ENCODE peak calls at places on chromosome 3, in six cellular contexts. T is pancreas; W is AG09319; Z is brain microvascular endothelial cell; S is CD4-positive, alpha-beta T cell; Y is prostate gland. V is an unnamed sample.

GRCh38 chr3:21117397-21117796 is 633.6 kb downstream of the ZNF385D start:
- DNase-seq in T (no peak), Y (no peak), S (no peak), W (no peak), Z (no peak), V (no peak)

GRCh38 chr3:145058483-145058882 is 1086.9 kb downstream of the DIPK2A start:
- DNase-seq in W (no peak), Y (no peak), Z (no peak), T (no peak), S (no peak), V (no peak)

GRCh38 chr3:127736801-127737539 is 64.2 kb downstream of the ABTB1 start:
- DNase-seq in S (no peak), T (no peak), Z (no peak), Y (no peak), W (no peak), V (no peak)

GRCh38 chr3:107987036-107987557 is 103.7 kb downstream of the CD47 start:
- DNase-seq in T (peak; percentile 68), Y (peak; percentile 87), W (peak; percentile 90), S (no peak), Z (peak; percentile 95), V (no peak)

GRCh38 chr3:71129611-71130515 is 453.7 kb downstream of the FOXP1 start:
- DNase-seq in W (no peak), Y (no peak), S (no peak), Z (peak; percentile 72), T (no peak), V (no peak)

GRCh38 chr3:139353920-139354556 is 10.2 kb downstream of the MRPS22 start:
- DNase-seq in Y (no peak), S (no peak), Z (peak; percentile 58), T (peak; percentile 51), W (peak; percentile 4), V (peak; percentile 49)

GRCh38 chr3:149971403-149972075 is 844 bp upstream of the PFN2 start:
- DNase-seq in S (peak; percentile 7), T (peak; percentile 58), Y (peak; percentile 52), Z (peak; percentile 62), W (no peak), V (no peak)

GRCh38 chr3:24156466-24156865 is 211.4 kb downstream of the NR1D2 start:
- DNase-seq in W (no peak), T (no peak), Y (no peak), S (no peak), Z (peak; percentile 67), V (no peak)

GRCh38 chr3:31226331-31226730 is 306.4 kb upstream of the STT3B start:
- DNase-seq in W (no peak), Y (no peak), Z (no peak), S (peak; percentile 35), T (no peak), V (no peak)

GRCh38 chr3:55162031-55162784 is 234.3 kb upstream of the LRTM1 start:
- DNase-seq in Z (peak; percentile 71), S (no peak), Y (no peak), W (no peak), T (no peak), V (no peak)

GRCh38 chr3:112519424-112520001 is 20.2 kb upstream of the BTLA start:
- DNase-seq in W (peak; percentile 24), S (no peak), T (peak; percentile 15), Y (peak; percentile 51), Z (peak; percentile 90), V (no peak)

GRCh38 chr3:194269610-194270145 is 81.5 kb downstream of the CPN2 start:
- DNase-seq in Y (peak; percentile 33), T (peak; percentile 60), S (no peak), Z (peak; percentile 40), W (no peak), V (peak; percentile 44)

GRCh38 chr3:29022976-29023375 is 257.9 kb upstream of the RBMS3 start:
- DNase-seq in Y (no peak), Z (no peak), S (no peak), T (no peak), W (no peak), V (no peak)

GRCh38 chr3:20225769-20226168 is 39.8 kb upstream of the SGO1 start:
- DNase-seq in S (no peak), W (no peak), Z (peak; percentile 28), T (no peak), Y (no peak), V (no peak)

GRCh38 chr3:43238801-43239200 is 47.5 kb upstream of the SNRK start:
- DNase-seq in Y (no peak), W (no peak), Z (no peak), S (no peak), T (no peak), V (no peak)

GRCh38 chr3:140922634-140923033 is 19.0 kb upstream of the SLC25A36 start:
- DNase-seq in T (no peak), Y (no peak), W (no peak), S (no peak), Z (peak; percentile 21), V (no peak)

GRCh38 chr3:20066848-20067617 is 26.8 kb downstream of the KAT2B start:
- DNase-seq in W (no peak), S (no peak), Y (peak; percentile 65), T (no peak), Z (no peak), V (no peak)

GRCh38 chr3:101964861-101965260 is 115.5 kb downstream of the NFKBIZ start:
- DNase-seq in Y (no peak), Z (no peak), T (no peak), W (no peak), S (no peak), V (no peak)

GRCh38 chr3:52769786-52770445 is 824 bp downstream of the NEK4 start:
- DNase-seq in Y (no peak), T (no peak), Z (no peak), S (no peak), W (no peak), V (no peak)

GRCh38 chr3:123626881-123627280 is 42.0 kb upstream of the HACD2 start:
- DNase-seq in Z (no peak), Y (no peak), S (no peak), W (no peak), T (no peak), V (no peak)

GRCh38 chr3:123632161-123632655 is 47.4 kb upstream of the HACD2 start:
- DNase-seq in S (no peak), T (no peak), Z (no peak), Y (peak; percentile 77), W (no peak), V (no peak)

GRCh38 chr3:123628996-123629746 is 44.3 kb upstream of the HACD2 start:
- DNase-seq in Y (no peak), S (no peak), Z (no peak), W (no peak), T (no peak), V (no peak)

GRCh38 chr3:123627673-123628670 is 43.1 kb upstream of the HACD2 start:
- DNase-seq in W (no peak), Z (no peak), Y (peak; percentile 67), S (no peak), T (peak; percentile 87), V (no peak)

DNA sequence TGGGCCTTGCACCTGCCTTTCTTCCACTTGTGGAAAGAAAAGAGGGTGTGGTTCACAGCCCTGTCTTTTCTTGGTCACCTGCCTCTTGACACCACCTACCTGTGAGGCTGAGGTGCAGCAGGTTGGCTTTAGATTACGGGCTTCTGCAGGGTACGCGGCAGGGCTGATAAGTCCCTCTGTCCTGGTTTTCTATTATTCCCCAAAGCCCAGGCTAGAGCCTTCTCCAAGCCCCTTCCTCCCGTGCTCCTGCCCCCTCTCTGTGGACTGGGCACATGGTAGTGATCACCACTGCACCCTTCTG is 44.8 kb upstream of the HACD2 start:
- DNase-seq in S (no peak), Z (no peak), T (no peak), W (no peak), Y (no peak), V (no peak)
- TF ChIP-seq CTCF in S (no peak), Z (no peak), T (no peak), W (no peak), Y (no peak), V (no peak)

DNA sequence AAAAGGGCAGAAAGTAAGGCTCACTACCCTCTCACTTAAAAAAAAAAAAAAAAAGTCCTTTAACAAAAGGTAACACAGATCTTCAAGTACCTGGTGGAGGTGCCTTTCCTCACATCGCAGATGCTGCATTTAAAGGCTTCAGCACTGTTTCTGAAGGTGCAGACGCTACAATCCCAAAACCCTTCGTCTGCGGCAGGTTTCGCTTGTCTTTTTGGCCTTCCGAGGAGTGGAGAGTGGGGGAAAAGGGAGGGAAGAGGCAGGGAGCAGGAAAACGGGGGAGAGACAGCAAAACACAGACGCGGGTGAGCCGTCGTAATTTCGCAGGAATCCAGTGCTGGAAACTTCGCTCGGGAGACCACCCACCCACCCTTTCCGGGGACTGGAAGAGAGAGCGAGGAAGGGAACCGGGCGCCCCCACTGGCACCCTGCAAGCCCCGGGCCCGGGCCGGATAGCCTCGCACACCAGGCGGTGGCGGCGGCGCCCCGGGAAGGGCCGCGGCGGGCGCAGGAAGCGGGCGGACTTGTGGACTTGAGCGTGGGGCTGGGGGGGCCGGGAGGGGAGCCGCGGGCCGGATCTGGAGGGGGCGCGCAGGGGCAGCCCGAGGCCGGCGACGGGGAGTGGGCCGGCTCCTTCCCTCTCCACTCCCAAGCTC is 401.7 kb downstream of the SHQ1 start:
- DNase-seq in S (peak; percentile 20), Y (peak; percentile 17), W (no peak), T (no peak), Z (no peak), V (no peak)
- TF ChIP-seq CTCF in S (no peak), Y (no peak), W (no peak), T (no peak), Z (no peak), V (no peak)

DNA sequence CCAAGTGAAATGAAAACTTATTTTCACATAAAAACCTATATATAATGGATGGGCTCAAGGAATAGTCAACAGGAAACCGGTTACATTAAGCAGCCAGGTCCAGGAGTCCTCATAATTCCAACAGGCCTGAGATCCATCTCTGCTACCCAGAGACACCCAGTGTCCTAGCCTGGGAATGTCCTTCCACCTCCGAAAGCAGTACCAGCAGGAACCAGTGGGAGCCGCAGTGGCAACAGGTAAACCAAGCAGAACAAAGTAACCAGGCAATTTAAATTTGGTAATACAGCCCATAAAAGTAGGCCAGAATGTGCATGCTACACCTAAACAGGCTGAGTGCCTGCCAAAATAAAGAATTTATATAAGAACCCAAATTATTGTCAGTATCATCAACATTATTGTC is 195.6 kb downstream of the ZBBX start:
- DNase-seq in Z (no peak), W (no peak), T (no peak), Y (no peak), S (no peak), V (no peak)
- TF ChIP-seq CTCF in Z (no peak), W (no peak), T (no peak), Y (no peak), S (no peak), V (no peak)

DNA sequence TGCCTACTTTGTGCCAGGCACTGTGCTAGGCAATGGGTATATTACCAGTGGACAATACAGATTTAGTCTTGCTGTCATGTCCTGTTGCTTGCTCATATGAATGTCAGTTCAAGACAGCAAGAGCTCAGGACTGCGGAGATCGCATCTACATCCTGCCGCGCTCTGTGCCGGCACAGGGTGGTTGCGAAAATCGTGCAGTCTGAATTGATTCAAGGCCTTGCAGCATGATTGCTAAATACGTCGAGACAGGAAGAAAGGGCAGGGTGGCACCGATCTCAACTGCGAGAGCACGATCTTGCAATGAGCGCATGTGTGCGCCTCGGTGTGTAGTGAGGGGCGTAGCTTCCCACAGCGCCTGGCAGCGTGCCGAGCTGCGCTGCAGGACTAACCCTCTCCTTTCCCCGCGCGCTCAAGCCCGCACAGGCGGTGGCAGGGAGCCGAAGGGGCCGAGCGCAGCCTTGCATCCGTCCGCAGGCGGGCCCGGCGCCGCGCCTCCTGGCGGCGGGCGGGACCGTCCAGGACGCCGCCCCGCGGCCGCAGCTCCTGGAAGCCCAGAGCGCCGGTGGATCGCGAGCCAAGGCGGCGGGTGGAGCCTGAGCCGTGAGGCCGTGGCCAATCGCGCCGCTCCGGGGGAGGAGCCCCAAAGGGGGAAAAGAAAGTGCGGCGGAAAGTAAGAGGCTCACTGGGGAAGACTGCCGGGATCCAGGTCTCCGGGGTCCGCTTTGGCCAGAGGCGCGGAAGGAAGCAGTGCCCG is at the start of gene IL1RAP:
- DNase-seq in S (peak; percentile 78), T (peak; percentile 91), W (peak; percentile 89), Z (peak; percentile 81), Y (peak; percentile 91), V (peak; percentile 88)
- TF ChIP-seq CTCF in S (peak; percentile 25), T (peak; percentile 84), W (no peak), Z (peak; percentile 31), Y (peak; percentile 81), V (peak; percentile 82)